ENCODE peak calls at places on chromosomes 7 and 10, in ten cellular contexts. One of them, this sample, is unnamed.

GRCh38 chr7:100865971-100866720 is 1.0 kb upstream of the TRIP6 start:
- DNase-seq in GM04503: no peak
- DNase-seq in anterior cingulate cortex: peak
- DNase-seq in mesenteric fat pad: no peak
- DNase-seq in HTR-8/SVneo: no peak
- DNase-seq in A549: no peak
- DNase-seq in IMR-90: no peak
- DNase-seq in HCT116: peak
- DNase-seq in psoas muscle: peak
- DNase-seq in RWPE1: peak
- DNase-seq in this sample: peak

GRCh38 chr10:30804478-30805055 is 175.0 kb upstream of the LYZL2 start:
- DNase-seq in GM04503: no peak
- DNase-seq in anterior cingulate cortex: no peak
- DNase-seq in mesenteric fat pad: no peak
- DNase-seq in HTR-8/SVneo: no peak
- DNase-seq in A549: no peak
- DNase-seq in IMR-90: no peak
- DNase-seq in HCT116: no peak
- DNase-seq in psoas muscle: peak
- DNase-seq in RWPE1: no peak
- DNase-seq in this sample: no peak

GRCh38 chr7:63899691-63900393 is 98.8 kb upstream of the ZNF722 start:
- DNase-seq in GM04503: no peak
- DNase-seq in anterior cingulate cortex: peak
- DNase-seq in mesenteric fat pad: peak
- DNase-seq in HTR-8/SVneo: peak
- DNase-seq in A549: no peak
- DNase-seq in IMR-90: no peak
- DNase-seq in HCT116: no peak
- DNase-seq in psoas muscle: peak
- DNase-seq in RWPE1: peak
- DNase-seq in this sample: peak

GRCh38 chr7:4169505-4169904 is 512.6 kb upstream of the FOXK1 start:
- DNase-seq in GM04503: no peak
- DNase-seq in anterior cingulate cortex: no peak
- DNase-seq in mesenteric fat pad: no peak
- DNase-seq in HTR-8/SVneo: no peak
- DNase-seq in A549: no peak
- DNase-seq in IMR-90: no peak
- DNase-seq in HCT116: peak
- DNase-seq in psoas muscle: no peak
- DNase-seq in RWPE1: peak
- DNase-seq in this sample: no peak

GRCh38 chr10:103791291-103791690 is 64.1 kb downstream of the SH3PXD2A start:
- DNase-seq in GM04503: no peak
- DNase-seq in anterior cingulate cortex: no peak
- DNase-seq in mesenteric fat pad: no peak
- DNase-seq in HTR-8/SVneo: no peak
- DNase-seq in A549: no peak
- DNase-seq in IMR-90: no peak
- DNase-seq in HCT116: no peak
- DNase-seq in psoas muscle: no peak
- DNase-seq in RWPE1: no peak
- DNase-seq in this sample: no peak

GRCh38 chr10:119677904-119678755 is 26.9 kb downstream of the BAG3 start:
- DNase-seq in GM04503: no peak
- DNase-seq in anterior cingulate cortex: no peak
- DNase-seq in mesenteric fat pad: no peak
- DNase-seq in HTR-8/SVneo: no peak
- DNase-seq in A549: no peak
- DNase-seq in IMR-90: no peak
- DNase-seq in HCT116: no peak
- DNase-seq in psoas muscle: no peak
- DNase-seq in RWPE1: no peak
- DNase-seq in this sample: no peak

GRCh38 chr10:104128214-104128613 is 6.2 kb downstream of the SFR1 start:
- DNase-seq in GM04503: no peak
- DNase-seq in anterior cingulate cortex: no peak
- DNase-seq in mesenteric fat pad: no peak
- DNase-seq in HTR-8/SVneo: no peak
- DNase-seq in A549: no peak
- DNase-seq in IMR-90: peak
- DNase-seq in HCT116: no peak
- DNase-seq in psoas muscle: no peak
- DNase-seq in RWPE1: no peak
- DNase-seq in this sample: no peak

GRCh38 chr10:72027498-72027897 is 60.9 kb downstream of the SPOCK2 start:
- DNase-seq in GM04503: no peak
- DNase-seq in anterior cingulate cortex: no peak
- DNase-seq in mesenteric fat pad: no peak
- DNase-seq in HTR-8/SVneo: peak
- DNase-seq in A549: no peak
- DNase-seq in IMR-90: peak
- DNase-seq in HCT116: peak
- DNase-seq in psoas muscle: no peak
- DNase-seq in RWPE1: peak
- DNase-seq in this sample: no peak

GRCh38 chr10:84900141-84900540 is 571.8 kb downstream of the CCSER2 start:
- DNase-seq in GM04503: no peak
- DNase-seq in anterior cingulate cortex: no peak
- DNase-seq in mesenteric fat pad: no peak
- DNase-seq in HTR-8/SVneo: no peak
- DNase-seq in A549: no peak
- DNase-seq in IMR-90: no peak
- DNase-seq in HCT116: no peak
- DNase-seq in psoas muscle: no peak
- DNase-seq in RWPE1: no peak
- DNase-seq in this sample: no peak

GRCh38 chr7:138000081-138000701 is 1.7 kb downstream of the CREB3L2 start:
- DNase-seq in GM04503: peak
- DNase-seq in anterior cingulate cortex: no peak
- DNase-seq in mesenteric fat pad: no peak
- DNase-seq in HTR-8/SVneo: no peak
- DNase-seq in A549: peak
- DNase-seq in IMR-90: peak
- DNase-seq in HCT116: no peak
- DNase-seq in psoas muscle: peak
- DNase-seq in RWPE1: no peak
- DNase-seq in this sample: peak

GRCh38 chr10:50472914-50473313 is 150.8 kb downstream of the SGMS1 start:
- DNase-seq in GM04503: no peak
- DNase-seq in anterior cingulate cortex: no peak
- DNase-seq in mesenteric fat pad: no peak
- DNase-seq in HTR-8/SVneo: no peak
- DNase-seq in A549: no peak
- DNase-seq in IMR-90: no peak
- DNase-seq in HCT116: no peak
- DNase-seq in psoas muscle: no peak
- DNase-seq in RWPE1: no peak
- DNase-seq in this sample: no peak

GRCh38 chr7:25402528-25402927 is 174.2 kb upstream of the NPVF start:
- DNase-seq in GM04503: no peak
- DNase-seq in anterior cingulate cortex: no peak
- DNase-seq in mesenteric fat pad: no peak
- DNase-seq in HTR-8/SVneo: no peak
- DNase-seq in A549: no peak
- DNase-seq in IMR-90: no peak
- DNase-seq in HCT116: no peak
- DNase-seq in psoas muscle: no peak
- DNase-seq in RWPE1: no peak
- DNase-seq in this sample: no peak

GRCh38 chr10:62763155-62763554 is 41.4 kb upstream of the ADO start:
- DNase-seq in GM04503: no peak
- DNase-seq in anterior cingulate cortex: no peak
- DNase-seq in mesenteric fat pad: no peak
- DNase-seq in HTR-8/SVneo: no peak
- DNase-seq in A549: no peak
- DNase-seq in IMR-90: no peak
- DNase-seq in HCT116: no peak
- DNase-seq in psoas muscle: peak
- DNase-seq in RWPE1: no peak
- DNase-seq in this sample: no peak

GRCh38 chr7:65509368-65510186 is 135.9 kb downstream of the ZNF92 start:
- DNase-seq in GM04503: no peak
- DNase-seq in anterior cingulate cortex: no peak
- DNase-seq in mesenteric fat pad: peak
- DNase-seq in HTR-8/SVneo: no peak
- DNase-seq in A549: no peak
- DNase-seq in IMR-90: no peak
- DNase-seq in HCT116: no peak
- DNase-seq in psoas muscle: peak
- DNase-seq in RWPE1: no peak
- DNase-seq in this sample: no peak

GRCh38 chr7:34080513-34080912 is 175.2 kb downstream of the BMPER start:
- DNase-seq in GM04503: no peak
- DNase-seq in anterior cingulate cortex: no peak
- DNase-seq in mesenteric fat pad: no peak
- DNase-seq in HTR-8/SVneo: no peak
- DNase-seq in A549: no peak
- DNase-seq in IMR-90: peak
- DNase-seq in HCT116: no peak
- DNase-seq in psoas muscle: no peak
- DNase-seq in RWPE1: no peak
- DNase-seq in this sample: no peak

GRCh38 chr7:82594665-82595064 is 151.1 kb upstream of the CACNA2D1 start:
- DNase-seq in GM04503: no peak
- DNase-seq in anterior cingulate cortex: no peak
- DNase-seq in mesenteric fat pad: no peak
- DNase-seq in HTR-8/SVneo: no peak
- DNase-seq in A549: no peak
- DNase-seq in IMR-90: no peak
- DNase-seq in HCT116: no peak
- DNase-seq in psoas muscle: no peak
- DNase-seq in RWPE1: no peak
- DNase-seq in this sample: no peak

GRCh38 chr7:116736927-116737715 is 65.1 kb downstream of the MET start:
- DNase-seq in GM04503: no peak
- DNase-seq in anterior cingulate cortex: no peak
- DNase-seq in mesenteric fat pad: no peak
- DNase-seq in HTR-8/SVneo: no peak
- DNase-seq in A549: no peak
- DNase-seq in IMR-90: peak
- DNase-seq in HCT116: no peak
- DNase-seq in psoas muscle: no peak
- DNase-seq in RWPE1: no peak
- DNase-seq in this sample: peak

GRCh38 chr10:22742678-22743077 is 28.3 kb upstream of the PIP4K2A start:
- DNase-seq in GM04503: no peak
- DNase-seq in anterior cingulate cortex: no peak
- DNase-seq in mesenteric fat pad: no peak
- DNase-seq in HTR-8/SVneo: no peak
- DNase-seq in A549: no peak
- DNase-seq in IMR-90: no peak
- DNase-seq in HCT116: no peak
- DNase-seq in psoas muscle: no peak
- DNase-seq in RWPE1: no peak
- DNase-seq in this sample: no peak

GRCh38 chr7:41779918-41780317 is 77.0 kb upstream of the INHBA start:
- DNase-seq in GM04503: no peak
- DNase-seq in anterior cingulate cortex: no peak
- DNase-seq in mesenteric fat pad: no peak
- DNase-seq in HTR-8/SVneo: no peak
- DNase-seq in A549: no peak
- DNase-seq in IMR-90: no peak
- DNase-seq in HCT116: no peak
- DNase-seq in psoas muscle: no peak
- DNase-seq in RWPE1: no peak
- DNase-seq in this sample: no peak

GRCh38 chr7:98754041-98754479 is 115.8 kb downstream of the TMEM130 start:
- DNase-seq in GM04503: no peak
- DNase-seq in anterior cingulate cortex: peak
- DNase-seq in mesenteric fat pad: no peak
- DNase-seq in HTR-8/SVneo: no peak
- DNase-seq in A549: peak
- DNase-seq in IMR-90: no peak
- DNase-seq in HCT116: peak
- DNase-seq in psoas muscle: no peak
- DNase-seq in RWPE1: no peak
- DNase-seq in this sample: no peak

GRCh38 chr7:99997545-99998137 is 17.8 kb upstream of the ZKSCAN1 start:
- DNase-seq in GM04503: no peak
- DNase-seq in anterior cingulate cortex: peak
- DNase-seq in mesenteric fat pad: no peak
- DNase-seq in HTR-8/SVneo: no peak
- DNase-seq in A549: no peak
- DNase-seq in IMR-90: no peak
- DNase-seq in HCT116: no peak
- DNase-seq in psoas muscle: peak
- DNase-seq in RWPE1: no peak
- DNase-seq in this sample: peak

GRCh38 chr10:7563368-7563767 is 103.4 kb downstream of the ITIH5 start:
- DNase-seq in GM04503: no peak
- DNase-seq in anterior cingulate cortex: no peak
- DNase-seq in mesenteric fat pad: no peak
- DNase-seq in HTR-8/SVneo: no peak
- DNase-seq in A549: no peak
- DNase-seq in IMR-90: no peak
- DNase-seq in HCT116: no peak
- DNase-seq in psoas muscle: no peak
- DNase-seq in RWPE1: no peak
- DNase-seq in this sample: peak

GRCh38 chr7:129436335-129436923 is 2.2 kb downstream of the STRIP2 start:
- DNase-seq in GM04503: no peak
- DNase-seq in anterior cingulate cortex: no peak
- DNase-seq in mesenteric fat pad: no peak
- DNase-seq in HTR-8/SVneo: no peak
- DNase-seq in A549: no peak
- DNase-seq in IMR-90: no peak
- DNase-seq in HCT116: no peak
- DNase-seq in psoas muscle: no peak
- DNase-seq in RWPE1: no peak
- DNase-seq in this sample: no peak

GRCh38 chr7:47581821-47582747 is at the start of gene TNS3:
- DNase-seq in GM04503: no peak
- DNase-seq in anterior cingulate cortex: no peak
- DNase-seq in mesenteric fat pad: no peak
- DNase-seq in HTR-8/SVneo: no peak
- DNase-seq in A549: peak
- DNase-seq in IMR-90: peak
- DNase-seq in HCT116: no peak
- DNase-seq in psoas muscle: peak
- DNase-seq in RWPE1: peak
- DNase-seq in this sample: no peak

GRCh38 chr7:84247591-84247990 is 53.0 kb upstream of the SEMA3A start:
- DNase-seq in GM04503: no peak
- DNase-seq in anterior cingulate cortex: no peak
- DNase-seq in mesenteric fat pad: no peak
- DNase-seq in HTR-8/SVneo: no peak
- DNase-seq in A549: no peak
- DNase-seq in IMR-90: peak
- DNase-seq in HCT116: no peak
- DNase-seq in psoas muscle: no peak
- DNase-seq in RWPE1: peak
- DNase-seq in this sample: no peak

GRCh38 chr10:48503293-48503911 is 101.5 kb downstream of the ARHGAP22 start:
- DNase-seq in GM04503: no peak
- DNase-seq in anterior cingulate cortex: no peak
- DNase-seq in mesenteric fat pad: no peak
- DNase-seq in HTR-8/SVneo: no peak
- DNase-seq in A549: no peak
- DNase-seq in IMR-90: no peak
- DNase-seq in HCT116: no peak
- DNase-seq in psoas muscle: no peak
- DNase-seq in RWPE1: no peak
- DNase-seq in this sample: no peak

GRCh38 chr10:29946953-29947700 is 112.3 kb downstream of the JCAD start:
- DNase-seq in GM04503: peak
- DNase-seq in anterior cingulate cortex: no peak
- DNase-seq in mesenteric fat pad: no peak
- DNase-seq in HTR-8/SVneo: peak
- DNase-seq in A549: peak
- DNase-seq in IMR-90: peak
- DNase-seq in HCT116: no peak
- DNase-seq in psoas muscle: peak
- DNase-seq in RWPE1: peak
- DNase-seq in this sample: peak

GRCh38 chr7:124762611-124763143 is 2.9 kb downstream of the GPR37 start:
- DNase-seq in GM04503: no peak
- DNase-seq in anterior cingulate cortex: peak
- DNase-seq in mesenteric fat pad: no peak
- DNase-seq in HTR-8/SVneo: no peak
- DNase-seq in A549: no peak
- DNase-seq in IMR-90: peak
- DNase-seq in HCT116: no peak
- DNase-seq in psoas muscle: no peak
- DNase-seq in RWPE1: no peak
- DNase-seq in this sample: no peak